ENCODE peak calls at places on chromosome 7, in nine cellular contexts. H is NCI-H774; P is Calu3; E is A549; A is heart left ventricle; F is NCI-H2081; Z is hippocampal formation; V is activated naive CD4-positive, alpha-beta T cell; O is sigmoid colon. D is an unnamed sample.

GRCh38 chr7:157644946-157645345 is 308.1 kb downstream of the DNAJB6 start:
- DNase-seq in H (no peak), P (no peak), E (no peak), A (peak), F (no peak), Z (no peak), V (no peak), O (no peak), D (no peak)

GRCh38 chr7:85102813-85103350 is 84.0 kb downstream of the SEMA3D start:
- DNase-seq in H (no peak), P (no peak), E (no peak), A (no peak), F (no peak), Z (no peak), V (no peak), O (no peak), D (no peak)

GRCh38 chr7:106863216-106863997 is 1.7 kb upstream of the PIK3CG start:
- DNase-seq in H (no peak), P (no peak), E (no peak), A (no peak), F (no peak), Z (no peak), V (no peak), O (no peak), D (no peak)

GRCh38 chr7:151706568-151707469 is 170.1 kb downstream of the PRKAG2 start:
- DNase-seq in H (no peak), P (no peak), E (no peak), A (peak), F (no peak), Z (no peak), V (no peak), O (no peak), D (peak)

GRCh38 chr7:7996568-7996967 is 28.0 kb downstream of the GLCCI1 start:
- DNase-seq in H (peak), P (peak), E (no peak), A (no peak), F (peak), Z (no peak), V (no peak), O (no peak), D (no peak)

GRCh38 chr7:52500796-52501195 is 534.6 kb upstream of the POM121L12 start:
- DNase-seq in H (no peak), P (no peak), E (no peak), A (no peak), F (no peak), Z (no peak), V (no peak), O (no peak), D (no peak)

GRCh38 chr7:104328970-104329825 is 795 bp downstream of the LHFPL3 start:
- DNase-seq in H (no peak), P (no peak), E (no peak), A (peak), F (peak), Z (no peak), V (no peak), O (no peak), D (no peak)

GRCh38 chr7:157016024-157016351 is 5.5 kb upstream of the MNX1 start:
- DNase-seq in H (no peak), P (no peak), E (no peak), A (no peak), F (no peak), Z (no peak), V (no peak), O (no peak), D (no peak)

GRCh38 chr7:155796381-155797261 is 15.6 kb downstream of the SHH start:
- DNase-seq in H (peak), P (peak), E (peak), A (peak), F (peak), Z (peak), V (peak), O (no peak), D (peak)

GRCh38 chr7:156015237-156016020 is 203.2 kb upstream of the SHH start:
- DNase-seq in H (no peak), P (no peak), E (no peak), A (no peak), F (no peak), Z (no peak), V (no peak), O (no peak), D (no peak)

GRCh38 chr7:44293561-44294324 is 31.7 kb downstream of the CAMK2B start:
- DNase-seq in H (no peak), P (no peak), E (no peak), A (peak), F (no peak), Z (no peak), V (no peak), O (peak), D (peak)

GRCh38 chr7:132123763-132124162 is 452.5 kb downstream of the PLXNA4 start:
- DNase-seq in H (no peak), P (no peak), E (no peak), A (no peak), F (no peak), Z (no peak), V (no peak), O (peak), D (no peak)

GRCh38 chr7:103940382-103941268 is 48.8 kb downstream of the RELN start:
- DNase-seq in H (no peak), P (no peak), E (no peak), A (no peak), F (no peak), Z (no peak), V (no peak), O (no peak), D (no peak)

GRCh38 chr7:55369427-55369826 is 4.3 kb downstream of the LANCL2 start:
- DNase-seq in H (no peak), P (no peak), E (no peak), A (no peak), F (no peak), Z (no peak), V (no peak), O (no peak), D (no peak)

GRCh38 chr7:52639981-52640380 is 395.5 kb upstream of the POM121L12 start:
- DNase-seq in H (no peak), P (no peak), E (no peak), A (no peak), F (no peak), Z (no peak), V (no peak), O (no peak), D (no peak)

GRCh38 chr7:81816312-81816711 is 46.5 kb upstream of the HGF start:
- DNase-seq in H (no peak), P (no peak), E (no peak), A (no peak), F (no peak), Z (no peak), V (no peak), O (no peak), D (no peak)

GRCh38 chr7:36670585-36671431 is 53.5 kb downstream of the AOAH start:
- DNase-seq in H (peak), P (peak), E (peak), A (no peak), F (peak), Z (peak), V (peak), O (no peak), D (peak)

GRCh38 chr7:116672596-116673503 is 854 bp downstream of the MET start:
- DNase-seq in H (no peak), P (peak), E (no peak), A (no peak), F (peak), Z (no peak), V (no peak), O (peak), D (no peak)

GRCh38 chr7:109545686-109546085 is 976.0 kb downstream of the DNAJB9 start:
- DNase-seq in H (no peak), P (no peak), E (no peak), A (no peak), F (no peak), Z (no peak), V (no peak), O (no peak), D (no peak)

GRCh38 chr7:32887395-32887794 is 4.2 kb downstream of the KBTBD2 start:
- DNase-seq in H (no peak), P (no peak), E (no peak), A (no peak), F (peak), Z (no peak), V (no peak), O (no peak), D (no peak)

GRCh38 chr7:116776610-116777289 is 85.6 kb upstream of the CAPZA2 start:
- DNase-seq in H (no peak), P (peak), E (peak), A (no peak), F (peak), Z (no peak), V (no peak), O (no peak), D (no peak)

GRCh38 chr7:124896001-124896400 is 33.6 kb downstream of the POT1 start:
- DNase-seq in H (no peak), P (no peak), E (no peak), A (no peak), F (no peak), Z (no peak), V (no peak), O (no peak), D (no peak)

GRCh38 chr7:137943132-137943551 is 58.7 kb downstream of the CREB3L2 start:
- DNase-seq in H (no peak), P (no peak), E (no peak), A (no peak), F (no peak), Z (no peak), V (no peak), O (no peak), D (no peak)

GRCh38 chr7:25149844-25150243 is 24.8 kb upstream of the CYCS start:
- DNase-seq in H (no peak), P (no peak), E (no peak), A (no peak), F (no peak), Z (no peak), V (no peak), O (no peak), D (no peak)

GRCh38 chr7:2713370-2713769 is 25.4 kb downstream of the AMZ1 start:
- DNase-seq in H (no peak), P (no peak), E (no peak), A (no peak), F (no peak), Z (no peak), V (no peak), O (no peak), D (no peak)

GRCh38 chr7:29255839-29256782 is 61.5 kb downstream of the CHN2 start:
- DNase-seq in H (no peak), P (peak), E (no peak), A (no peak), F (no peak), Z (no peak), V (no peak), O (no peak), D (no peak)

GRCh38 chr7:124457841-124458240 is 307.8 kb downstream of the GPR37 start:
- DNase-seq in H (no peak), P (no peak), E (no peak), A (no peak), F (no peak), Z (no peak), V (no peak), O (no peak), D (no peak)

GRCh38 chr7:46191776-46192175 is 270.7 kb upstream of the IGFBP3 start:
- DNase-seq in H (no peak), P (no peak), E (no peak), A (no peak), F (no peak), Z (no peak), V (no peak), O (no peak), D (no peak)

GRCh38 chr7:46982928-46983327 is 599.0 kb downstream of the TNS3 start:
- DNase-seq in H (no peak), P (no peak), E (no peak), A (no peak), F (no peak), Z (no peak), V (no peak), O (no peak), D (no peak)

GRCh38 chr7:4851459-4852422 is 10.1 kb downstream of the PAPOLB start:
- DNase-seq in H (no peak), P (no peak), E (no peak), A (no peak), F (no peak), Z (no peak), V (no peak), O (no peak), D (no peak)

GRCh38 chr7:2707481-2707880 is 19.5 kb downstream of the AMZ1 start:
- DNase-seq in H (no peak), P (no peak), E (no peak), A (no peak), F (no peak), Z (no peak), V (no peak), O (no peak), D (no peak)

GRCh38 chr7:94366827-94367226 is 27.9 kb upstream of the COL1A2 start:
- DNase-seq in H (no peak), P (no peak), E (no peak), A (no peak), F (no peak), Z (no peak), V (no peak), O (no peak), D (no peak)

GRCh38 chr7:100629117-100629711 is 12.1 kb downstream of the TFR2 start:
- DNase-seq in H (no peak), P (peak), E (peak), A (no peak), F (peak), Z (no peak), V (no peak), O (no peak), D (no peak)

GRCh38 chr7:116955340-116955739 is 2.0 kb downstream of the ST7 start:
- DNase-seq in H (no peak), P (no peak), E (no peak), A (no peak), F (no peak), Z (no peak), V (no peak), O (no peak), D (no peak)

GRCh38 chr7:36851382-36851781 is 127.1 kb upstream of the AOAH start:
- DNase-seq in H (no peak), P (no peak), E (no peak), A (no peak), F (no peak), Z (no peak), V (no peak), O (no peak), D (no peak)

GRCh38 chr7:47596502-47597202 is 14.7 kb upstream of the TNS3 start:
- DNase-seq in H (no peak), P (peak), E (no peak), A (peak), F (no peak), Z (peak), V (no peak), O (peak), D (no peak)

GRCh38 chr7:27459021-27459728 is 203.5 kb downstream of the HIBADH start:
- DNase-seq in H (no peak), P (no peak), E (no peak), A (no peak), F (no peak), Z (no peak), V (no peak), O (peak), D (no peak)

GRCh38 chr7:35581564-35581963 is 113.4 kb downstream of the HERPUD2 start:
- DNase-seq in H (no peak), P (no peak), E (no peak), A (no peak), F (no peak), Z (no peak), V (no peak), O (no peak), D (no peak)

GRCh38 chr7:5215313-5215712 is 25.3 kb downstream of the WIPI2 start:
- DNase-seq in H (no peak), P (no peak), E (no peak), A (no peak), F (no peak), Z (no peak), V (no peak), O (peak), D (no peak)

GRCh38 chr7:149496642-149497391 is 792 bp downstream of the ZNF746 start:
- DNase-seq in H (peak), P (peak), E (no peak), A (peak), F (peak), Z (no peak), V (no peak), O (peak), D (peak)

D was measured in lower lobe of right lung.